ENCODE peak calls at places on chromosomes 2 and 18, in ten cellular contexts. One of them, this sample, is unnamed.

GRCh38 chr18:49162226-49162848 is 211.6 kb upstream of the SMAD7 start:
- ATAC-seq in lower lobe of right lung: no peak
- ATAC-seq in right cardiac atrium: peak
- ATAC-seq in stimulated activated naive B cell treated with anti-CD40 and anti-IgM and Interleukin-4, amounts not matched to agents 10 μg/mL and 1 μg/mL and 100 μg/mL, for 72 hours: peak
- ATAC-seq in activated T-cell treated with anti-CD3 and anti-CD28 coated beads, Interleukin-2, amount 50 U/mL, for 4 hours: no peak
- ATAC-seq in sciatic nerve: no peak
- ATAC-seq in lung: no peak
- ATAC-seq in Right ventricle myocardium inferior: no peak
- ATAC-seq in stimulated activated naive CD8-positive, alpha-beta T cell treated with anti-CD3 and anti-CD28 coated beads, Interleukin-15, amount 100 ng/mL, for 72 hours: no peak
- ATAC-seq in A549: no peak
- ATAC-seq in this sample: no peak

GRCh38 chr2:84674099-84674498 is 157.8 kb downstream of the DNAH6 start:
- ATAC-seq in lower lobe of right lung: no peak
- ATAC-seq in right cardiac atrium: no peak
- ATAC-seq in stimulated activated naive B cell treated with anti-CD40 and anti-IgM and Interleukin-4, amounts not matched to agents 10 μg/mL and 1 μg/mL and 100 μg/mL, for 72 hours: no peak
- ATAC-seq in activated T-cell treated with anti-CD3 and anti-CD28 coated beads, Interleukin-2, amount 50 U/mL, for 4 hours: no peak
- ATAC-seq in sciatic nerve: no peak
- ATAC-seq in lung: no peak
- ATAC-seq in Right ventricle myocardium inferior: no peak
- ATAC-seq in stimulated activated naive CD8-positive, alpha-beta T cell treated with anti-CD3 and anti-CD28 coated beads, Interleukin-15, amount 100 ng/mL, for 72 hours: no peak
- ATAC-seq in A549: no peak
- ATAC-seq in this sample: no peak

GRCh38 chr18:32372381-32373061 is 98.2 kb downstream of the GAREM1 start:
- ATAC-seq in lower lobe of right lung: peak
- ATAC-seq in right cardiac atrium: peak
- ATAC-seq in stimulated activated naive B cell treated with anti-CD40 and anti-IgM and Interleukin-4, amounts not matched to agents 10 μg/mL and 1 μg/mL and 100 μg/mL, for 72 hours: no peak
- ATAC-seq in activated T-cell treated with anti-CD3 and anti-CD28 coated beads, Interleukin-2, amount 50 U/mL, for 4 hours: no peak
- ATAC-seq in sciatic nerve: peak
- ATAC-seq in lung: peak
- ATAC-seq in Right ventricle myocardium inferior: no peak
- ATAC-seq in stimulated activated naive CD8-positive, alpha-beta T cell treated with anti-CD3 and anti-CD28 coated beads, Interleukin-15, amount 100 ng/mL, for 72 hours: no peak
- ATAC-seq in A549: peak
- ATAC-seq in this sample: no peak

GRCh38 chr18:74310411-74310810 is 5.2 kb upstream of the C18orf63 start:
- ATAC-seq in lower lobe of right lung: peak
- ATAC-seq in right cardiac atrium: peak
- ATAC-seq in stimulated activated naive B cell treated with anti-CD40 and anti-IgM and Interleukin-4, amounts not matched to agents 10 μg/mL and 1 μg/mL and 100 μg/mL, for 72 hours: peak
- ATAC-seq in activated T-cell treated with anti-CD3 and anti-CD28 coated beads, Interleukin-2, amount 50 U/mL, for 4 hours: no peak
- ATAC-seq in sciatic nerve: peak
- ATAC-seq in lung: peak
- ATAC-seq in Right ventricle myocardium inferior: peak
- ATAC-seq in stimulated activated naive CD8-positive, alpha-beta T cell treated with anti-CD3 and anti-CD28 coated beads, Interleukin-15, amount 100 ng/mL, for 72 hours: peak
- ATAC-seq in A549: peak
- ATAC-seq in this sample: peak

GRCh38 chr2:196046123-196046917 is 22.3 kb downstream of the DNAH7 start:
- ATAC-seq in lower lobe of right lung: no peak
- ATAC-seq in right cardiac atrium: no peak
- ATAC-seq in stimulated activated naive B cell treated with anti-CD40 and anti-IgM and Interleukin-4, amounts not matched to agents 10 μg/mL and 1 μg/mL and 100 μg/mL, for 72 hours: no peak
- ATAC-seq in activated T-cell treated with anti-CD3 and anti-CD28 coated beads, Interleukin-2, amount 50 U/mL, for 4 hours: no peak
- ATAC-seq in sciatic nerve: no peak
- ATAC-seq in lung: no peak
- ATAC-seq in Right ventricle myocardium inferior: no peak
- ATAC-seq in stimulated activated naive CD8-positive, alpha-beta T cell treated with anti-CD3 and anti-CD28 coated beads, Interleukin-15, amount 100 ng/mL, for 72 hours: peak
- ATAC-seq in A549: no peak
- ATAC-seq in this sample: no peak

GRCh38 chr2:46163804-46164569 is 133.2 kb upstream of the EPAS1 start:
- ATAC-seq in lower lobe of right lung: peak
- ATAC-seq in right cardiac atrium: no peak
- ATAC-seq in stimulated activated naive B cell treated with anti-CD40 and anti-IgM and Interleukin-4, amounts not matched to agents 10 μg/mL and 1 μg/mL and 100 μg/mL, for 72 hours: no peak
- ATAC-seq in activated T-cell treated with anti-CD3 and anti-CD28 coated beads, Interleukin-2, amount 50 U/mL, for 4 hours: no peak
- ATAC-seq in sciatic nerve: no peak
- ATAC-seq in lung: peak
- ATAC-seq in Right ventricle myocardium inferior: no peak
- ATAC-seq in stimulated activated naive CD8-positive, alpha-beta T cell treated with anti-CD3 and anti-CD28 coated beads, Interleukin-15, amount 100 ng/mL, for 72 hours: no peak
- ATAC-seq in A549: peak
- ATAC-seq in this sample: peak

GRCh38 chr2:230968921-230969672 is 26.8 kb upstream of the SPATA3 start:
- ATAC-seq in lower lobe of right lung: no peak
- ATAC-seq in right cardiac atrium: no peak
- ATAC-seq in stimulated activated naive B cell treated with anti-CD40 and anti-IgM and Interleukin-4, amounts not matched to agents 10 μg/mL and 1 μg/mL and 100 μg/mL, for 72 hours: no peak
- ATAC-seq in activated T-cell treated with anti-CD3 and anti-CD28 coated beads, Interleukin-2, amount 50 U/mL, for 4 hours: no peak
- ATAC-seq in sciatic nerve: no peak
- ATAC-seq in lung: no peak
- ATAC-seq in Right ventricle myocardium inferior: no peak
- ATAC-seq in stimulated activated naive CD8-positive, alpha-beta T cell treated with anti-CD3 and anti-CD28 coated beads, Interleukin-15, amount 100 ng/mL, for 72 hours: no peak
- ATAC-seq in A549: no peak
- ATAC-seq in this sample: no peak

GRCh38 chr18:35444636-35445035 is 53.1 kb downstream of the INO80C start:
- ATAC-seq in lower lobe of right lung: no peak
- ATAC-seq in right cardiac atrium: no peak
- ATAC-seq in stimulated activated naive B cell treated with anti-CD40 and anti-IgM and Interleukin-4, amounts not matched to agents 10 μg/mL and 1 μg/mL and 100 μg/mL, for 72 hours: no peak
- ATAC-seq in activated T-cell treated with anti-CD3 and anti-CD28 coated beads, Interleukin-2, amount 50 U/mL, for 4 hours: no peak
- ATAC-seq in sciatic nerve: no peak
- ATAC-seq in lung: no peak
- ATAC-seq in Right ventricle myocardium inferior: no peak
- ATAC-seq in stimulated activated naive CD8-positive, alpha-beta T cell treated with anti-CD3 and anti-CD28 coated beads, Interleukin-15, amount 100 ng/mL, for 72 hours: no peak
- ATAC-seq in A549: no peak
- ATAC-seq in this sample: no peak

GRCh38 chr2:200380139-200380561 is 73.7 kb downstream of the SPATS2L start:
- ATAC-seq in lower lobe of right lung: peak
- ATAC-seq in right cardiac atrium: no peak
- ATAC-seq in stimulated activated naive B cell treated with anti-CD40 and anti-IgM and Interleukin-4, amounts not matched to agents 10 μg/mL and 1 μg/mL and 100 μg/mL, for 72 hours: no peak
- ATAC-seq in activated T-cell treated with anti-CD3 and anti-CD28 coated beads, Interleukin-2, amount 50 U/mL, for 4 hours: no peak
- ATAC-seq in sciatic nerve: no peak
- ATAC-seq in lung: peak
- ATAC-seq in Right ventricle myocardium inferior: no peak
- ATAC-seq in stimulated activated naive CD8-positive, alpha-beta T cell treated with anti-CD3 and anti-CD28 coated beads, Interleukin-15, amount 100 ng/mL, for 72 hours: no peak
- ATAC-seq in A549: no peak
- ATAC-seq in this sample: no peak

GRCh38 chr2:129642526-129643043 is 336.9 kb upstream of the RAB6C start:
- ATAC-seq in lower lobe of right lung: no peak
- ATAC-seq in right cardiac atrium: no peak
- ATAC-seq in stimulated activated naive B cell treated with anti-CD40 and anti-IgM and Interleukin-4, amounts not matched to agents 10 μg/mL and 1 μg/mL and 100 μg/mL, for 72 hours: no peak
- ATAC-seq in activated T-cell treated with anti-CD3 and anti-CD28 coated beads, Interleukin-2, amount 50 U/mL, for 4 hours: no peak
- ATAC-seq in sciatic nerve: no peak
- ATAC-seq in lung: no peak
- ATAC-seq in Right ventricle myocardium inferior: no peak
- ATAC-seq in stimulated activated naive CD8-positive, alpha-beta T cell treated with anti-CD3 and anti-CD28 coated beads, Interleukin-15, amount 100 ng/mL, for 72 hours: no peak
- ATAC-seq in A549: no peak
- ATAC-seq in this sample: no peak

This sample was measured in SK-N-SH treated with all-trans-retinoic acid at 6 μM for 48 hours.